ENCODE peak calls at places on chromosomes 12 and 14, in six cellular contexts. D is HCT116, L is thyroid gland, F is right lobe of liver, N is suprapubic skin, A is stomach. E is an unnamed sample. For H3K27me3, the result is how much of the 10 kb centered on the place peaks cover.

GRCh38 chr12:125114365-125115141 is 49.3 kb downstream of the AACS start:
- DNase-seq in D (no peak), L (no peak), F (no peak), N (no peak), A (no peak), E (no peak)

GRCh38 chr12:82660541-82661325 is 26.0 kb upstream of the TMTC2 start:
- DNase-seq in D (no peak), L (peak), F (no peak), N (no peak), A (no peak), E (no peak)

GRCh38 chr14:71416392-71416791 is 509.1 kb downstream of the PCNX1 start:
- DNase-seq in D (no peak), L (no peak), F (no peak), N (no peak), A (no peak), E (no peak)

GRCh38 chr14:63510538-63510937 is 32.6 kb downstream of the PPP2R5E start:
- DNase-seq in D (no peak), L (no peak), F (no peak), N (no peak), A (no peak), E (no peak)

GRCh38 chr12:124083708-124084107 is 110.7 kb downstream of the ZNF664 start:
- DNase-seq in D (no peak), L (no peak), F (no peak), N (no peak), A (no peak), E (no peak)

GRCh38 chr14:43539210-43539609 is 967.9 kb downstream of the FSCB start:
- DNase-seq in D (peak), L (peak), F (no peak), N (no peak), A (no peak), E (peak)

GRCh38 chr12:78888583-78888982 is 24.0 kb downstream of the SYT1 start:
- DNase-seq in D (peak), L (no peak), F (no peak), N (no peak), A (no peak), E (no peak)

GRCh38 chr14:98233656-98234055 is 1038.3 kb downstream of the BCL11B start:
- DNase-seq in D (no peak), L (no peak), F (no peak), N (no peak), A (no peak), E (no peak)

GRCh38 chr12:25996677-25997076 is 38.2 kb downstream of the RASSF8 start:
- DNase-seq in D (no peak), L (no peak), F (no peak), N (no peak), A (no peak), E (no peak)

GRCh38 chr14:77458249-77458950 is 507 bp downstream of the AHSA1 start:
- DNase-seq in D (no peak), L (peak), F (peak), N (no peak), A (peak), E (no peak)
- TF ChIP-seq POLR2A in D (no peak), L (no peak), F (no peak), N (no peak), A (no peak), E (no peak)

DNA sequence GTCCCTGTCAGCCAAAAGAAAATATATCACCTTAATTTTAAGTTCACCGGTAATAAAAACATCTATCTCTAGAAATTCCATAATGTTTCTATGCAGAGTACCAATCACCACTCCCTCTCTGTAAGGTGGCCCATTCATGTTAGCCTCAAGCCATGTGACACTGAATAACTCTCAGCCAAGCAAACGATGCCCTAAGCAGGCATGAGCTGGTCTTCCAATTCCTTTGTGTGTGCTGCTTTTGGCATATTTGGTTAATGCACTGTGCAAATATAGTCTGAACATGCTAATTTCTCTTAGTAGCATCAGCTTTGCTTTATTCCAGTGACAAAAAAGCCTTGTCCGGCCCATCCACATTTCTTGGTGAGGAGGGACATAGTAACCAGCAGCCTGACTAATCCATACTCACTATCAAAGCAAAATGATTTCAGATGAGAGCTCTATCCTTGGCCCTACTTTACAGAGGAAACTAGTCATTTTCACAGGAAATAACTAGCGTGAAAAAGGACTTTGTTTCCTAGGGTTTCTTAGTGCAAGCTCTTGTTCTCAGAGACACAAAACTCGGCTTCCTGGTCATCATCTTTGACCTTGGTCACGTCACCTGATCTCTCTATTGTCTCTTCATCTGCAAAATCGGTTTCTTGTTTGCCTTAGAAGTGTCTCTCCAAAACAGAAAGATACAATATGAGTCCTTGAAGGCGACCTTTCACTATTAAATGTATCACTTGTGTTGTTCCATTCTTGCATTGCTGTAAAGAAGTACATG is 59.2 kb upstream of the RTRAF start:
- DNase-seq in D (no peak), L (no peak), F (no peak), N (no peak), A (no peak), E (no peak)
- H3K27ac ChIP-seq in D (no peak), L (no peak), F (no peak), N (no peak), A (no peak), E (peak)

GRCh38 chr12:46944771-46945170 is 119.0 kb upstream of the SLC38A4 start:
- DNase-seq in D (no peak), L (no peak), F (no peak), N (no peak), A (no peak), E (no peak)

GRCh38 chr12:46945591-46945990 is 119.8 kb upstream of the SLC38A4 start:
- DNase-seq in D (no peak), L (no peak), F (no peak), N (no peak), A (no peak), E (no peak)

GRCh38 chr12:46946137-46946536 is 120.3 kb upstream of the SLC38A4 start:
- DNase-seq in D (no peak), L (no peak), F (no peak), N (no peak), A (no peak), E (no peak)

GRCh38 chr12:46942579-46942978 is 116.8 kb upstream of the SLC38A4 start:
- DNase-seq in D (no peak), L (no peak), F (no peak), N (no peak), A (no peak), E (no peak)

GRCh38 chr12:46944104-46944503 is 118.3 kb upstream of the SLC38A4 start:
- DNase-seq in D (peak), L (no peak), F (no peak), N (no peak), A (no peak), E (no peak)
- H3K27me3 ChIP-seq in D (under half), L (under half), F (under half), N (under half), A (under half), E (under half)

GRCh38 chr12:57276935-57277563 is 26.1 kb upstream of the STAC3 start:
- DNase-seq in D (peak), L (no peak), F (no peak), N (no peak), A (peak), E (no peak)

GRCh38 chr12:57278465-57279453 is 27.8 kb upstream of the STAC3 start:
- DNase-seq in D (no peak), L (no peak), F (no peak), N (no peak), A (no peak), E (no peak)

GRCh38 chr12:57280234-57281062 is 29.5 kb upstream of the STAC3 start:
- DNase-seq in D (peak), L (peak), F (peak), N (no peak), A (peak), E (no peak)
- TF ChIP-seq POLR2A in D (no peak), L (no peak), F (peak), N (no peak), A (no peak), E (no peak)

DNA sequence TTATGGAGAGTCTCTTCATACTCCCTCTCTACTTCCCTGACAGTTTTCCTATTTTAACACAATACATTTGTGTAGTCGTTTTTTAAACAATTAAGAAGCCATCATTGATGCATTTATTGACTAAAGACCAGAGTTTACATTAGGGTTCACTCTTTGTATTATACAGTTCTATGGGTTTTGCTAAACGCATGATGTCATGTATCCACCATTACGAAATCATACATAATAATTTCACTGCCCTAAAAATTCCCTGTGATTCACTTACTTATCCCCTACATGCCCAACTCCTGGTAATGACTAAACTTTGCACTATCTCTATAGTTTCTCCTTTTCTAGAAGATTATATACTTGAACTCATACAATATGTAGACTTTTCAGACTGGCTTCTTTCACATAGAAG is 1016.5 kb upstream of the FOXG1 start:
- DNase-seq in D (no peak), L (no peak), F (no peak), N (no peak), A (no peak), E (no peak)
- H3K27ac ChIP-seq in D (no peak), L (no peak), F (no peak), N (no peak), A (no peak), E (no peak)

GRCh38 chr12:85278598-85279448 is 1.2 kb upstream of the ALX1 start:
- DNase-seq in D (no peak), L (no peak), F (peak), N (no peak), A (no peak), E (no peak)
- H3K27me3 ChIP-seq in D (under half), L (under half), F (under half), N (half or more), A (half or more), E (under half)

DNA sequence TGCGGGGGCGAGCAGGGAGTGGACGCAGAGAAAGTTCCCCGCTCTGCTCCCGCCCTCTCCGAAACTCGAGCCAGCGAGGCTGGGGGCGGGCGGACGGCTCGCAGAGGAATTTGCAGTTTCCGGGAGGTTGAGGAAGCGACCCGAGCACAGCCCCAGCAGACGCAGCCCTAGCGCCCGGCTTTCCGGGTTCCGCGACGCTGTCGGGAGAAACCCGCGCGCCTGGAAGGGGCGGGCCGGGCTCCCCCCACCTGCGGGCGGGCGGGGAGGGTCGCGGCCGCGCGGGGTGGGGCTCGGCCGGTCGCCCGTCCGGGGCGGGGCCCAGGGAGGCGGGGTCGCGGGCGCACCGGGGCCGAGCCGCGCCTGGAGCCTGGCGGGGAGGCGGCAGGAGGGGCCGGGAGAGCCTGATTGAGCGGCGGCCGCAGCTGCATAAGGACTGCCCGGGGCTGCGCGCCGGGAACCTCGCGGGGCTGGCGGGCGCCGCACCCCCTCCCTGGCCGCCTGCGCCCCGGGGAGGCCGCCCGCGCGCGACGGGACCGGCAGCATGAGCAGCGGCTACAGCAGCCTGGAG is at the start of gene RASSF3:
- DNase-seq in D (peak), L (peak), F (peak), N (peak), A (peak), E (peak)
- TF ChIP-seq POLR2A in D (no peak), L (no peak), F (peak), N (no peak), A (no peak), E (no peak)

GRCh38 chr12:65675141-65675621 is 149.1 kb upstream of the HMGA2 start:
- DNase-seq in D (no peak), L (no peak), F (no peak), N (no peak), A (no peak), E (no peak)
- H3K27ac ChIP-seq in D (no peak), L (no peak), F (no peak), N (no peak), A (no peak), E (no peak)